ENCODE peak calls at places on chromosome 10, in five cellular contexts. U is choroid plexus epithelial cell, M is testis, C is OCI-LY7, I is cardiac fibroblast. R is an unnamed sample.

GRCh38 chr10:34370121-34370520 is 445.0 kb downstream of the PARD3 start:
- DNase-seq in U (no peak), C (no peak), I (no peak), M (no peak), R (no peak)

GRCh38 chr10:34864156-34865075 is 49.3 kb upstream of the PARD3 start:
- DNase-seq in C (no peak), M (no peak), I (peak), U (peak), R (no peak)

GRCh38 chr10:109920011-109920410 is 3.3 kb downstream of the XPNPEP1 start:
- DNase-seq in M (no peak), U (no peak), I (no peak), C (no peak), R (no peak)

GRCh38 chr10:110010076-110011069 is 2.6 kb downstream of the ADD3 start:
- DNase-seq in M (no peak), I (no peak), U (peak), C (peak), R (no peak)

GRCh38 chr10:5534880-5535856 is 10.4 kb downstream of the CALML3 start:
- DNase-seq in M (no peak), U (peak), I (peak), C (no peak), R (peak)

GRCh38 chr10:124717358-124717757 is 26.8 kb downstream of the FAM53B start:
- DNase-seq in C (no peak), U (no peak), I (no peak), M (no peak), R (no peak)

GRCh38 chr10:58796242-58796641 is 283.6 kb downstream of the BICC1 start:
- DNase-seq in C (no peak), I (peak), U (no peak), M (no peak), R (no peak)

GRCh38 chr10:89693176-89693575 is 8.2 kb upstream of the KIF20B start:
- DNase-seq in U (peak), I (no peak), M (no peak), C (no peak), R (no peak)

GRCh38 chr10:12656518-12657142 is 307.3 kb downstream of the CAMK1D start:
- DNase-seq in I (peak), M (no peak), C (peak), U (peak), R (peak)

GRCh38 chr10:96863922-96864543 is 31.9 kb downstream of the LCOR start:
- DNase-seq in I (peak), U (peak), C (no peak), M (no peak), R (no peak)

GRCh38 chr10:47287365-47287802 is 12.6 kb upstream of the GDF10 start:
- DNase-seq in C (no peak), I (no peak), M (no peak), U (no peak), R (no peak)

GRCh38 chr10:99528256-99528866 is 4.4 kb upstream of the NKX2-3 start:
- DNase-seq in M (no peak), C (no peak), U (no peak), I (no peak), R (no peak)

GRCh38 chr10:47152861-47153349 is 147.1 kb upstream of the GDF10 start:
- DNase-seq in C (no peak), I (no peak), M (no peak), U (peak), R (no peak)

GRCh38 chr10:104641150-104642000 is at the start of gene SORCS3:
- DNase-seq in C (no peak), I (no peak), M (no peak), U (no peak), R (no peak)

GRCh38 chr10:115963848-115964247 is 309.2 kb downstream of the GFRA1 start:
- DNase-seq in U (peak), M (no peak), C (no peak), I (no peak), R (no peak)

GRCh38 chr10:124534231-124534798 is 72.7 kb downstream of the LHPP start:
- DNase-seq in M (peak), I (peak), U (peak), C (peak), R (peak)

GRCh38 chr10:9254353-9254752 is 1199.9 kb downstream of the GATA3 start:
- DNase-seq in M (no peak), U (peak), C (no peak), I (no peak), R (peak)

GRCh38 chr10:66804911-66805310 is 120.9 kb upstream of the LRRTM3 start:
- DNase-seq in C (no peak), U (no peak), I (no peak), M (no peak), R (no peak)

GRCh38 chr10:107546239-107546638 is 381.7 kb upstream of the SORCS1 start:
- DNase-seq in U (peak), M (no peak), C (no peak), I (peak), R (peak)

GRCh38 chr10:51224610-51225230 is 150.4 kb downstream of the PRKG1 start:
- DNase-seq in M (no peak), C (no peak), U (peak), I (peak), R (peak)

GRCh38 chr10:44034946-44035345 is 350.0 kb downstream of the CXCL12 start:
- DNase-seq in C (no peak), M (no peak), U (no peak), I (no peak), R (no peak)

GRCh38 chr10:123634221-123634620 is 31.9 kb upstream of the GPR26 start:
- DNase-seq in M (no peak), U (no peak), C (no peak), I (no peak), R (no peak)

GRCh38 chr10:70684374-70684773 is 12.1 kb downstream of the ADAMTS14 start:
- DNase-seq in U (no peak), M (no peak), I (no peak), C (no peak), R (no peak)

GRCh38 chr10:71217266-71218045 is 5.1 kb downstream of the UNC5B start:
- DNase-seq in M (peak), I (no peak), U (no peak), C (no peak), R (peak)

GRCh38 chr10:3784510-3785250 is at the start of gene KLF6:
- DNase-seq in I (peak), C (peak), M (no peak), U (peak), R (peak)

GRCh38 chr10:92327445-92328433 is 36.8 kb downstream of the MARCHF5 start:
- DNase-seq in I (peak), U (no peak), M (no peak), C (no peak), R (no peak)

GRCh38 chr10:62056660-62057059 is 155.2 kb downstream of the ARID5B start:
- DNase-seq in M (no peak), C (no peak), U (no peak), I (peak), R (no peak)

GRCh38 chr10:32446701-32447406 is 914 bp downstream of the CCDC7 start:
- DNase-seq in U (peak), I (peak), M (peak), C (peak), R (no peak)

GRCh38 chr10:43265799-43266721 is 805 bp downstream of the RASGEF1A start:
- DNase-seq in I (no peak), C (no peak), U (no peak), M (no peak), R (peak)

GRCh38 chr10:27240891-27241639 is 468 bp upstream of the ACBD5 start:
- DNase-seq in M (no peak), C (peak), U (peak), I (peak), R (no peak)

GRCh38 chr10:99235872-99236626 is 397 bp upstream of the HPSE2 start:
- DNase-seq in M (no peak), U (no peak), C (no peak), I (peak), R (peak)

GRCh38 chr10:52483587-52483986 is 169.5 kb downstream of the DKK1 start:
- DNase-seq in U (no peak), M (no peak), I (no peak), C (no peak), R (no peak)

GRCh38 chr10:98104125-98104524 is 30.3 kb upstream of the R3HCC1L start:
- DNase-seq in U (no peak), I (no peak), M (no peak), C (no peak), R (no peak)

GRCh38 chr10:98098247-98098646 is 36.2 kb upstream of the R3HCC1L start:
- DNase-seq in I (no peak), U (no peak), M (no peak), C (no peak), R (no peak)

GRCh38 chr10:98097611-98098010 is 36.8 kb upstream of the R3HCC1L start:
- DNase-seq in I (no peak), U (no peak), M (no peak), C (no peak), R (no peak)

GRCh38 chr10:98097175-98097574 is 37.3 kb upstream of the R3HCC1L start:
- DNase-seq in I (no peak), M (no peak), U (no peak), C (no peak), R (no peak)

DNA sequence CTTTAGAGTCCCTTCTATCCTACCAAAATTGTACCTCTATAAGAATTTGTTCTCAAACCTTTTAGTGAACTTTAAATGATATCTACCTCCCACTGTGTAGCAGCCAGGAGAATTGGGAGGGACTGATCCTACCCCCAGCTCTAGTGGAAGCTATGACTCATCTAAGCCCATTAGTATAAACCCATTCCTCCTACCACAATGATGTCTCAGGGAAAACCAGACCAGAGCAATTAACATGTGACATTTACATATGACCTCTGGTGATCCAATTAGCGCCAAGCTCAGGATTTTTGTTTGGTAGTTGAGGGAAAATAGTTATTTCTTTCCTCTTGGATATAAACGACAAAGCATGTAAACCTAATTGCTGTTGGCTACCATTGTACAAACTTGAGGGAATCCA is 33.1 kb upstream of the R3HCC1L start:
- DNase-seq in M (no peak), U (no peak), I (no peak), C (no peak), R (no peak)
- H3K4me3 ChIP-seq in M (no peak), U (no peak), I (no peak), C (no peak), R (no peak)

DNA sequence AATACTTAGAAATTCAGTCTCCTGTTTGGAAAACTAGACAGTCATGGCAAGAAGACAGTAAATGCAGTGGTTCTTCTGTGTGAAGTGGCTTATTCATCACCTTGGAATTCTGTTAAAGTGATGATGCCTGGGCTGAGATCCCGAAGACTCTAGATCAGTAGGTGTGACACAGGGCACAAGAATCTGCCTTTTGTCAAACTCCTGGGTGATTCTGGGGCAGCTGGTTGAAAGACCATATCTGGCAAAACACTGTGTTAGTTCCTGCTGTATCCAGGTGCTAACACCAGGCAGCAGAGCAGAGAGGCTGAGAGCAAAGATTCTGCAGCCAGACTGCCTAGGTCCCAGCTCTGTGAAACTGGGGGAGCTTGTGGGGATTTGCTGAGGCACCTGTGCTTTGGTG is 26.5 kb downstream of the MRC1 start:
- DNase-seq in M (no peak), U (peak), C (no peak), I (peak), R (peak)
- TF ChIP-seq CTCF in M (no peak), U (no peak), C (no peak), I (no peak), R (no peak)

GRCh38 chr10:49508249-49508648 is 30.7 kb downstream of the ERCC6 start:
- DNase-seq in I (no peak), C (no peak), U (no peak), M (no peak), R (no peak)

GRCh38 chr10:49505589-49505988 is 33.3 kb downstream of the ERCC6 start:
- DNase-seq in C (no peak), U (no peak), M (no peak), I (no peak), R (no peak)

GRCh38 chr10:49504528-49504927 is 34.4 kb downstream of the ERCC6 start:
- DNase-seq in I (no peak), M (no peak), C (no peak), U (no peak), R (no peak)

GRCh38 chr10:49502358-49502757 is 36.6 kb downstream of the ERCC6 start:
- DNase-seq in M (no peak), U (peak), C (no peak), I (peak), R (peak)

DNA sequence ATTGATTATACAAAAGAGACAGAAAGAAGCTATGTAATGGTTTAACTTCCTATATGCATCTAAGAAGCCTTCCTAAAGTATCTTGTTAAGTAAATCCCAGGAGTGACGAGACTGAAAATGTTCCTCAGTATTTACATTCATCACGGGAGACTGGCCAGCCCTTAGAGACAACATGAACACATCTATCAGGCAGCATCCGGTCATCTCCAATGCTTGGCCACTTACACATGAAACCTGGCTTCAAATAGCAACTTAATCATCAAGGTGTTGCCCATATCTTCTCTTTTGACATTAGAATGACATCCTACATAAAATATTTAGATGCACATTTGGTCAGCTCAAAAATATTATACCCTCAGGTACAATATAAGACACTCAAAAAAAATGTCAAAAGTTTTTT is 33.8 kb downstream of the ERCC6 start:
- DNase-seq in I (no peak), M (no peak), C (no peak), U (no peak), R (no peak)
- H3K4me3 ChIP-seq in I (no peak), M (no peak), C (no peak), U (no peak), R (no peak)

GRCh38 chr10:131871673-131872005 is 29.2 kb upstream of the PPP2R2D start:
- DNase-seq in I (no peak), M (no peak), C (no peak), U (no peak), R (no peak)
- TF ChIP-seq CTCF in I (no peak), M (no peak), C (no peak), U (no peak), R (no peak)

GRCh38 chr10:22609719-22610118 is 104.7 kb downstream of the PIP4K2A start:
- DNase-seq in C (no peak), U (no peak), I (no peak), M (no peak), R (no peak)

GRCh38 chr10:22612316-22612715 is 102.1 kb downstream of the PIP4K2A start:
- DNase-seq in U (no peak), M (no peak), C (no peak), I (no peak), R (no peak)

GRCh38 chr10:22613011-22613410 is 101.4 kb downstream of the PIP4K2A start:
- DNase-seq in U (no peak), M (no peak), I (no peak), C (no peak), R (no peak)

GRCh38 chr10:22610595-22610994 is 103.8 kb downstream of the PIP4K2A start:
- DNase-seq in U (no peak), C (no peak), M (no peak), I (no peak), R (no peak)

GRCh38 chr10:22611425-22612111 is 102.8 kb downstream of the PIP4K2A start:
- DNase-seq in C (peak), I (no peak), U (no peak), M (no peak), R (no peak)
- H3K4me3 ChIP-seq in C (peak), I (no peak), U (no peak), M (no peak), R (no peak)

GRCh38 chr10:117167346-117168134 is 29.5 kb upstream of the VAX1 start:
- DNase-seq in C (no peak), I (no peak), U (no peak), M (no peak), R (no peak)

GRCh38 chr10:117166420-117167345 is 28.6 kb upstream of the VAX1 start:
- DNase-seq in I (no peak), M (no peak), U (no peak), C (no peak), R (no peak)

GRCh38 chr10:117163954-117164292 is 25.9 kb upstream of the VAX1 start:
- DNase-seq in M (no peak), C (no peak), I (no peak), U (no peak), R (no peak)

GRCh38 chr10:117164878-117165556 is 26.9 kb upstream of the VAX1 start:
- DNase-seq in I (no peak), U (no peak), M (no peak), C (no peak), R (no peak)

GRCh38 chr10:117165557-117166419 is 27.7 kb upstream of the VAX1 start:
- DNase-seq in C (no peak), M (peak), U (peak), I (peak), R (peak)
- TF ChIP-seq CTCF in C (no peak), M (peak), U (peak), I (peak), R (peak)

R was measured in foreskin fibroblast.